ENCODE peak calls at places on chromosomes 7 and 10, in four cellular contexts. F, R, O and B are unnamed samples.

GRCh38 chr10:72625276-72625607 is 637 bp downstream of the MICU1 start:
- DNase-seq in F (no peak), R (no peak), O (no peak), B (no peak)

GRCh38 chr10:121079226-121079625 is 228.1 kb downstream of the WDR11 start:
- DNase-seq in F (no peak), R (no peak), O (no peak), B (no peak)

GRCh38 chr7:121433775-121434174 is 37.7 kb upstream of the FAM3C start:
- DNase-seq in F (no peak), R (no peak), O (no peak), B (no peak)

GRCh38 chr10:114472874-114473248 is 68.6 kb upstream of the AFAP1L2 start:
- DNase-seq in F (no peak), R (no peak), O (no peak), B (no peak)

GRCh38 chr7:80210400-80210799 is 75.8 kb downstream of the GNAI1 start:
- DNase-seq in F (peak), R (no peak), O (no peak), B (no peak)

GRCh38 chr10:79068203-79068561 is 584 bp upstream of the ZMIZ1 start:
- DNase-seq in F (no peak), R (no peak), O (no peak), B (no peak)

GRCh38 chr7:25180592-25180923 is 47.7 kb downstream of the NPVF start:
- DNase-seq in F (no peak), R (no peak), O (no peak), B (no peak)

GRCh38 chr10:117762819-117763172 is 220.2 kb downstream of the EMX2 start:
- DNase-seq in F (no peak), R (peak), O (no peak), B (peak)

GRCh38 chr7:142873281-142873784 is 12.2 kb downstream of the TRPV6 start:
- DNase-seq in F (no peak), R (peak), O (peak), B (no peak)

GRCh38 chr7:70520604-70521003 is 611.3 kb upstream of the GALNT17 start:
- DNase-seq in F (no peak), R (no peak), O (no peak), B (peak)

GRCh38 chr7:8261711-8262695 is at the start of gene ICA1:
- DNase-seq in F (no peak), R (peak), O (peak), B (no peak)

GRCh38 chr7:135235841-135236240 is 2.2 kb downstream of the STRA8 start:
- DNase-seq in F (no peak), R (no peak), O (no peak), B (peak)
- H3K4me3 ChIP-seq in F (no peak), R (no peak), O (no peak), B (no peak)

GRCh38 chr7:44973610-44974401 is 5.0 kb downstream of the MYO1G start:
- DNase-seq in F (no peak), R (peak), O (no peak), B (no peak)
- TF ChIP-seq CTCF in F (peak), R (peak), O (peak), B (peak)

GRCh38 chr10:93749218-93749799 is 8.4 kb upstream of the LGI1 start:
- DNase-seq in F (no peak), R (no peak), O (no peak), B (no peak)
- H3K4me3 ChIP-seq in F (no peak), R (no peak), O (no peak), B (no peak)

GRCh38 chr7:22256702-22257101 is 100.3 kb downstream of the RAPGEF5 start:
- DNase-seq in F (no peak), R (no peak), O (no peak), B (no peak)
- TF ChIP-seq CTCF in F (no peak), R (no peak), O (peak), B (no peak)

GRCh38 chr7:106058925-106059324 is 53.2 kb downstream of the SYPL1 start:
- DNase-seq in F (no peak), R (no peak), O (no peak), B (no peak)
- H3K4me3 ChIP-seq in F (no peak), R (no peak), O (no peak), B (no peak)

GRCh38 chr10:98331888-98332287 is 63.9 kb upstream of the LOXL4 start:
- DNase-seq in F (no peak), R (peak), O (no peak), B (no peak)
- TF ChIP-seq CTCF in F (peak), R (peak), O (no peak), B (peak)

DNA sequence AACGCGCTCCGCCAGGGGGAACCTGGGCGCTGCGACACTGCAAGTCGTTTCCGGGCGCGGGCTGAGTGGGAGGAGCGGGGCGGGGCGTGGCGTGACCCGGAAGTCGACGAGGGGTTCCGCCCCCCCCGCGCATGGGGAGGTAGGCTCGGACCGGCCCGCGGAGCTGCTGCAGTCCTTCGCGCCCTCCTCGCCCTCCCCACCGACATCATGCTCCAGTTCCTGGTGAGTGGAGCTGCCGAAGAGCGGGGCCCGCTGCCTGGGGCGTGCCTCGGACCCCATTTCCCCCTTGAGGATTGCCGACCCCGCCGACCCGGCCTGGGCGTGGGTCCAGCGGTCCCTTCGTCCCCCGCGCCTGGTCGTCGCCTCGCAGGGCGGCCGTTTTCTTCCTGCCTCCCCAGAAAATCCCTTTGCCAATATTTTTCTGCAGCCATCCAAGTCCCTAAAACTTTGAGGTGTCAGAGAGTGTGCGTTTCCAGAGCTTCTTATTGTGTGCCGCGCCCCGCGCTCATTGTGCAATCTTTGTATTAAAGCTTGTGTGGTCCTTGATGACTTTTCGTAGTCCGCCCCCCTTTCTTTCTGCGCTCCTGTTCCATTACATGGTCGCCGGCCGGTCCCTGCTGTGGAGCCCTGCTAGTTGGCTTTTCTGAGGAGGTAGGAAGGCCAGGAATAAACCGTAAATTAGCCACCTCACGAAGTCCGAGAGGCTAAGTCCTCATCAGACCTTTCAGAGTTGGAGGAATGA is at the start of gene STMP1:
- DNase-seq in F (peak), R (peak), O (peak), B (no peak)
- H3K4me3 ChIP-seq in F (peak), R (peak), O (peak), B (peak)

DNA sequence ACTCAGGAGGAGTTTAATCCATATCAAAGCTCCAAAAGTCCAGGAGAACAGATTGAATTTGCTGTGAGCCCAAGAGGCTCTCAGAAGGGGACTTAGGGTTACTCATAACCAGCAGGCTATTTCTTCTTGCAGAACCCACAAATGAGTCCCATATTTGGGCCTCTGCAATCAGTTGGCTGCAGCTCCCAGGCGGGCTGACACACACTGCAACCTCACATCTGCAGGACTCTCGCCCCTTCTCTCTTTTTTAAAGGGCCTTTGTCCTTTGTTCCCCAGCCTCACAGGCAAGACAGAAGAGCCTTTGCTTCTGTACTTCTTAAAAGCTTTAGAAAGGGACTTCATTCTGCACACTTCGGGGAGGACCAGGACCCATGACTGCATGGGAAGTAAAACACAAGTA is 26.7 kb downstream of the CREB3L2 start:
- DNase-seq in F (no peak), R (no peak), O (peak), B (no peak)
- TF ChIP-seq CTCF in F (no peak), R (no peak), O (no peak), B (no peak)

DNA sequence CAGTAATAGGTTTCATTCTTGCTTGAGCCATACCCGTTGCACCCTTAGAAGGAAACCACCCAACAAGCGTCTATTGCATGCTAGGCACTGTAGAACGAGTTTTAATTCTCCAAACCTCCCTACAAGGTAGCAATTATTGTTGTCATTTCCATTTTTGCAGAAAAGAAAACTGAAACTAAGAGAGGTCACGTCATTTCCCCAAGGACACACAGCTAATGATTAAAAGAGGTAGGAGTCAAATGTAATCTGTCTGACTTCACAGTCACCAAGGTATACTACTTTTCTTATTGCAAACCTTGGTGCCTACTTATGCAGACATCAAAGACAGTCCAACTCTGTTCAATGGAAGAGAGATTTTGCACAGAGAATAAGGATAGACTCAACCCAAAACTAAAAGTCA is 49.1 kb upstream of the C1QL3 start:
- DNase-seq in F (no peak), R (no peak), O (no peak), B (no peak)
- H3K4me3 ChIP-seq in F (no peak), R (no peak), O (no peak), B (no peak)